ENCODE peak calls at places on chromosomes 3 and 15, in nine cellular contexts. V is breast epithelium, D is sigmoid colon, B is GM12878, H is spleen, L is GM12892, F is esophagus muscularis mucosa, G is upper lobe of left lung, C is suprapubic skin. E is an unnamed sample.
A peak's percentile ranks its signal among the peaks of the same experiment; 100 is the strongest.

GRCh38 chr3:73867524-73867923 is 242.8 kb upstream of the PDZRN3 start:
- DNase-seq in H (no peak), C (no peak), L (no peak), V (no peak), G (no peak), B (no peak), F (no peak), D (no peak), E (no peak)

GRCh38 chr15:80985976-80986375 is 3.6 kb downstream of the MESD start:
- DNase-seq in C (no peak), L (no peak), D (no peak), G (no peak), F (no peak), V (no peak), H (no peak), B (no peak), E (no peak)

GRCh38 chr15:50884583-50884982 is 23.9 kb upstream of the AP4E1 start:
- DNase-seq in B (no peak), G (no peak), H (no peak), F (no peak), L (no peak), V (no peak), C (no peak), D (no peak), E (no peak)

GRCh38 chr3:194364652-194365434 is 4.7 kb downstream of the LRRC15 start:
- DNase-seq in L (no peak), V (no peak), F (no peak), G (no peak), H (no peak), B (no peak), D (no peak), C (no peak), E (peak; percentile 86)

GRCh38 chr3:104069114-104069513 is 1297.6 kb upstream of the ALCAM start:
- DNase-seq in G (no peak), B (no peak), D (no peak), V (no peak), F (no peak), H (no peak), L (no peak), C (no peak), E (no peak)

GRCh38 chr3:42247576-42248027 is 18.4 kb downstream of the CCK start:
- DNase-seq in B (no peak), C (no peak), D (no peak), G (peak; percentile 41), H (no peak), V (no peak), L (no peak), F (no peak), E (peak; percentile 61)

GRCh38 chr3:21390136-21390535 is 360.9 kb downstream of the ZNF385D start:
- DNase-seq in C (no peak), D (no peak), H (no peak), F (no peak), L (no peak), G (no peak), V (no peak), B (no peak), E (no peak)

GRCh38 chr3:27145719-27146118 is 223.5 kb downstream of the NEK10 start:
- DNase-seq in F (no peak), V (no peak), B (no peak), H (no peak), D (no peak), C (no peak), L (no peak), G (no peak), E (no peak)

GRCh38 chr15:82020588-82020987 is 25.2 kb downstream of the MEX3B start:
- DNase-seq in G (no peak), V (no peak), B (no peak), H (no peak), C (no peak), F (no peak), L (no peak), D (no peak), E (no peak)

GRCh38 chr3:113278599-113278955 is 67.2 kb downstream of the BOC start:
- DNase-seq in C (no peak), L (no peak), D (no peak), G (no peak), B (no peak), F (no peak), V (no peak), H (peak; percentile 69), E (no peak)

GRCh38 chr3:124615896-124616543 is 114.2 kb upstream of the UMPS start:
- DNase-seq in D (no peak), H (no peak), C (no peak), F (no peak), G (no peak), V (no peak), L (no peak), B (no peak), E (no peak)

GRCh38 chr15:68541743-68542142 is 37.0 kb upstream of the CORO2B start:
- DNase-seq in L (no peak), F (no peak), D (no peak), G (no peak), V (no peak), H (no peak), C (no peak), B (no peak), E (no peak)

GRCh38 chr15:68542348-68542747 is 36.4 kb upstream of the CORO2B start:
- DNase-seq in B (no peak), L (no peak), V (no peak), H (no peak), F (no peak), G (no peak), C (no peak), D (no peak), E (no peak)

GRCh38 chr15:68546318-68546717 is 32.5 kb upstream of the CORO2B start:
- DNase-seq in H (no peak), L (no peak), F (no peak), D (no peak), B (no peak), C (no peak), V (no peak), G (no peak), E (no peak)

GRCh38 chr15:68543546-68544008 is 35.2 kb upstream of the CORO2B start:
- DNase-seq in C (no peak), H (no peak), L (no peak), F (no peak), V (no peak), G (no peak), D (no peak), B (no peak), E (no peak)

DNA sequence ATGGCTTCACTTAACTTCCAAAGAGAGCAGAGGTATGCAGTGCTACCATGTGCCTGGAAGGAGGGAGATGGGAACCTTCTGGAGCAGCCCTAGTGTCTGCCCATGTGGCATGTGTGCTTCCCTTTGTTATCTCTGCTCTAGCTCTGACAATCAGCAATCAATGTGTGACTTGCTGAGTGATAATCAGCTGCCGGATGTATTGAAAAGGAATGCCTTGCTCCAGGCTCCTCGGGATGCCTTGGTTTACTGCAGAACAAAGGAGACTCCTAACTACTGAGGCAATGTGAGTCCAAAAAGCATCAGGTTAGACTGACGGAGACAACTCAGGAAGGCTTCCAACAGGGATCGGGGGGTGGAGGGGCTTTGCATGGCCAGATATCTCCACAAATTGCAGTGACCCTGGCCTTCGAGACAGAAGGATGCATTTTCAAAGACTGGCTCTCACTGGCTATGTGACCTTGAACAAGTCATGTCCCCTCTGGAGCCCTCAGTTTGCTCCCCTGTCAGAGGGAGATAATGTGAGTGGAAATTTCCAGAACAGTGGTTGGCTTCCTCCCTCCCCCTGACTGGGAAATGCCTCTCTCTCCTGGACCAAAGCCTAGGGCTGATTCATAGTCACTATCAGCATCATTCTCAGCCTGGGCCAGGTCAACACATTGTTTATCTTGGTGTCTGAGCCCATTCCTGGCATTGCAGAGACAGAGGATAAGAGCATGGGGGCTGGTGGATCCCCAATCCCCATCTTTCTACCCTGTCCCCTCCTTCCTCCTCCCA is 35.8 kb upstream of the CORO2B start:
- DNase-seq in V (peak; percentile 45), H (no peak), D (no peak), B (no peak), G (no peak), F (no peak), L (no peak), C (no peak), E (peak; percentile 95)
- TF ChIP-seq POLR2AphosphoS5 in V (no peak), H (no peak), D (no peak), B (no peak), G (peak; percentile 61), F (peak; percentile 29), L (no peak), C (no peak), E (peak; percentile 71)

DNA sequence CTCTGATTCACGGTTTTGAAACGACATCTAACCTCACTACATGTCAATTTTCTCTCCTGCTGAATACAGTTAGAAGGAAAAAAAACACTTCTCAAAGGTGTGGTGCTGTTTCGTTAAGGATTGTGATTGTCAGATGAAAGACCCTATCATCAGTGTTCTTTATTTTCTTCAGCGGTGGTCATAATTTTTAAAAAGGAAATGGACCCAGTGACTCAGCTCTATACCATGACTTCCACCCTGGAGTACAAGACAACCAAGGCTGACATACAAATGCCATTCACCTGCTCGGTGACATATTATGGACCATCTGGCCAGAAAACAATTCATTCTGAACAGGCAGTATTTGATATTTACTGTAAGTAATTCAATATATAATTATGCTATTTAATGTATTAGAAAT is 167.8 kb downstream of the ALCAM start:
- DNase-seq in C (no peak), V (no peak), F (no peak), G (no peak), D (no peak), H (no peak), L (no peak), B (no peak), E (no peak)
- TF ChIP-seq POLR2A in C (no peak), V (no peak), F (no peak), G (no peak), D (no peak), H (no peak), L (no peak), B (no peak), E (no peak)

GRCh38 chr3:123444023-123444422 is 4.9 kb downstream of the ADCY5 start:
- DNase-seq in F (no peak), C (no peak), G (no peak), B (no peak), H (no peak), D (no peak), V (no peak), L (no peak), E (no peak)
- TF ChIP-seq POLR2AphosphoS5 in F (peak; percentile 31), C (no peak), G (no peak), B (no peak), H (no peak), D (peak; percentile 16), V (no peak), L (no peak), E (no peak)

DNA sequence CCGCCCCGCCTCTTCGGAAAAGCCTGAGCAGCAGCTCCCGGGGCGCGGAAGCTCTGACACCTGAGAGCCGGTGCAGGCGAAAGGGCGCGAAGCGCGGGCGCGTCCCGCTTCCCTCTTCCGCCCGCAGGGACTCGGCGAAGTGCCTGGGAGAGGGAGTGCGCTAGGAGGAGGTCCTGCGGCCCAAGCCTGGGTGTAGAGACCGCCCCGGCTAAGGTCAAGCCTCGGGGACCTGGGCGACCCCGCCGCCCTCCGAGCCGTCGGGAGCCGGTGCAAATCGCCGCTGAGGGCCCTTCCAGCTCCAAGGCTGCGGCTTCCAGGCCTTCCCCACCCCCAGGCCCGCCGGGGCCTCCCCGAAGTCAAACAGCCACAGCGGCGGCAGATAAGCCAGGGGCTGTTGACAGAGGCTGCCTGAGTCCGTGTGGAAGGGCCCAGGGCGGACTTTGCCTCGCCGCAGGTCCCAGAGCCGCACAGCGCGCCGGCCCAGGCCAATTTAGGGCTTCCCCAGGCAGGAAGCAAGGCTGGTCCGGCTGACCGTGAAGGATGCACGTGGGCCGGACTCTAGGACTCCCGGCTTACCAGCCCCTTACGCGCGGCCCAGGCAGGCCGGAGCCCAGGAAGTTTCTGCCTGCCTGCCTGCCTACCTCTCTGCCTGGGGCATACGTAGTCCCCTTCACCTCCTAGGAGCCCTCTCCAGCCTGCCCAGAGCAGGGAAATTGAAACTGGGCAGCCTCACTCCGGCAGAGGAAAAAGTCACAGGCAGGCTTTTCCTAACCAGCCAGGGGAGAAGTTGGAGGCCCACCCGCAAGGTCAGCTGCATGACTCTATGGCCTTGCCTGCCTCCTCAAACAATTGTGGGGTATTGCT is 2.3 kb downstream of the ITPKA start:
- DNase-seq in H (no peak), V (no peak), C (no peak), G (no peak), L (no peak), F (no peak), D (no peak), B (no peak), E (no peak)
- TF ChIP-seq POLR2A in H (no peak), V (no peak), C (no peak), G (no peak), L (no peak), F (no peak), D (no peak), B (no peak), E (no peak)